ENCODE peak calls at places on chromosomes 1 and 21, in ten cellular contexts. V is kidney epithelial cell; O is Calu3; G is EL; N is hippocampal formation; D is progenitor cell of endocrine pancreas; H is COLO829; P is NCI-H1105; M is activated naive CD4-positive, alpha-beta T cell treated with anti-CD3 and anti-CD28 coated beads, Interleukin-2, amount 10 ng/mL, durations not matched to agents 7 days and 5 days; A is neural progenitor cell. U is an unnamed sample.

GRCh38 chr1:153790282-153790995 is 15.2 kb downstream of the SLC27A3 start:
- DNase-seq in N (peak; percentile 71), H (no peak), M (peak; percentile 16), G (peak; percentile 60), V (no peak), A (no peak), P (no peak), O (no peak), D (no peak), U (peak; percentile 59)

GRCh38 chr1:23694371-23694770 is 2.8 kb downstream of the RPL11 start:
- DNase-seq in N (no peak), M (no peak), D (no peak), H (no peak), G (no peak), O (no peak), P (no peak), V (no peak), A (no peak), U (no peak)

GRCh38 chr1:68167211-68167610 is 65.1 kb downstream of the WLS start:
- DNase-seq in O (no peak), H (no peak), G (no peak), P (no peak), M (no peak), N (no peak), V (no peak), A (no peak), D (no peak), U (no peak)

GRCh38 chr1:69058454-69058853 is 509.3 kb upstream of the LRRC7 start:
- DNase-seq in H (no peak), P (no peak), A (no peak), N (no peak), G (no peak), O (no peak), V (no peak), D (no peak), M (no peak), U (no peak)

GRCh38 chr1:53449693-53450092 is 9.5 kb upstream of the DMRTB1 start:
- DNase-seq in O (no peak), H (no peak), M (no peak), N (no peak), P (no peak), G (no peak), V (no peak), D (no peak), A (peak; percentile 23), U (no peak)

GRCh38 chr1:103783944-103784377 is 34.3 kb downstream of the AMY1C start:
- DNase-seq in G (no peak), O (no peak), A (no peak), V (no peak), N (no peak), H (no peak), M (no peak), D (no peak), P (no peak), U (no peak)

GRCh38 chr1:225318706-225319575 is 108.9 kb downstream of the LBR start:
- DNase-seq in G (peak; percentile 43), M (peak; percentile 31), H (peak; percentile 63), P (peak; percentile 42), D (peak; percentile 19), A (peak; percentile 66), O (peak; percentile 71), V (peak; percentile 25), N (no peak), U (peak; percentile 41)

GRCh38 chr1:183272390-183272801 is 86.3 kb downstream of the LAMC2 start:
- DNase-seq in H (no peak), P (no peak), V (peak; percentile 57), A (no peak), O (no peak), D (no peak), N (no peak), M (no peak), G (peak; percentile 99), U (peak; percentile 75)

GRCh38 chr21:44455524-44456206 is 355 bp downstream of the LRRC3 start:
- DNase-seq in A (peak; percentile 67), G (peak; percentile 16), V (no peak), H (peak; percentile 14), M (peak; percentile 71), O (peak; percentile 49), P (peak; percentile 30), N (no peak), D (no peak), U (peak; percentile 27)

GRCh38 chr1:108831225-108831624 is 25.7 kb downstream of the AKNAD1 start:
- DNase-seq in P (no peak), O (no peak), N (no peak), M (no peak), V (no peak), G (peak; percentile 80), D (no peak), A (no peak), H (no peak), U (peak; percentile 78)

GRCh38 chr1:63920154-63921117 is 146.6 kb downstream of the ROR1 start:
- DNase-seq in H (peak; percentile 20), G (peak; percentile 98), D (no peak), A (no peak), O (peak; percentile 63), V (peak; percentile 64), M (no peak), N (no peak), P (no peak), U (peak; percentile 96)

GRCh38 chr1:78284354-78284753 is 206.4 kb upstream of the PTGFR start:
- DNase-seq in D (no peak), H (no peak), P (no peak), O (no peak), G (no peak), N (no peak), A (no peak), M (no peak), V (no peak), U (peak; percentile 79)

GRCh38 chr1:204989266-204990058 is 53.5 kb upstream of the CNTN2 start:
- DNase-seq in G (peak; percentile 69), N (peak; percentile 90), O (peak; percentile 79), P (peak; percentile 65), H (peak; percentile 95), V (no peak), A (peak; percentile 90), M (peak; percentile 75), D (peak; percentile 70), U (peak; percentile 72)

GRCh38 chr1:43668956-43669355 is 19.0 kb downstream of the KDM4A start:
- DNase-seq in P (no peak), N (no peak), A (no peak), H (no peak), M (no peak), V (no peak), D (no peak), G (peak; percentile 82), O (no peak), U (peak; percentile 62)

GRCh38 chr1:32239790-32240139 is 7.3 kb upstream of the FAM167B start:
- DNase-seq in D (peak; percentile 44), H (no peak), V (no peak), G (no peak), M (no peak), A (no peak), P (peak; percentile 44), O (no peak), N (no peak), U (no peak)

GRCh38 chr1:3986686-3987218 is 86.7 kb upstream of the C1orf174 start:
- DNase-seq in D (no peak), V (no peak), O (no peak), N (no peak), M (no peak), A (no peak), H (no peak), G (no peak), P (no peak), U (no peak)

GRCh38 chr1:245045087-245045881 is 109.5 kb upstream of the KIF26B start:
- DNase-seq in O (peak; percentile 39), P (no peak), A (peak; percentile 33), H (no peak), D (no peak), G (no peak), M (no peak), N (no peak), V (no peak), U (no peak)

GRCh38 chr1:228902781-228903572 is 167.7 kb downstream of the RHOU start:
- DNase-seq in V (peak; percentile 91), O (peak; percentile 86), H (peak; percentile 89), P (peak; percentile 77), M (no peak), N (peak; percentile 70), A (no peak), D (no peak), G (peak; percentile 98), U (peak; percentile 97)

GRCh38 chr1:184085667-184086066 is 34.1 kb downstream of the TSEN15 start:
- DNase-seq in P (no peak), O (no peak), V (no peak), H (no peak), D (no peak), N (no peak), A (no peak), G (no peak), M (no peak), U (no peak)

U was measured in iris pigment epithelial cell.